ENCODE peak calls at places on chromosomes 11 and 22, in five cellular contexts. L, I, O, K and Y are unnamed samples.

GRCh38 chr11:11036185-11037161 is 178.6 kb upstream of the ZBED5 start:
- DNase-seq in I (peak), K (no peak), O (no peak), L (no peak), Y (peak)

GRCh38 chr11:65851083-65851579 is 6.8 kb downstream of the CFL1 start:
- DNase-seq in L (no peak), K (no peak), I (peak), O (no peak), Y (no peak)

GRCh38 chr11:119573858-119574257 is 150.9 kb upstream of the THY1 start:
- DNase-seq in O (no peak), I (no peak), L (no peak), K (no peak), Y (no peak)

GRCh38 chr22:33328789-33329296 is 270.7 kb upstream of the SYN3 start:
- DNase-seq in K (peak), L (no peak), O (no peak), I (peak), Y (no peak)

GRCh38 chr11:92180664-92181251 is 43.9 kb upstream of the FAT3 start:
- DNase-seq in O (no peak), I (peak), L (no peak), K (no peak), Y (no peak)

GRCh38 chr11:2805388-2806057 is 80.1 kb downstream of the CDKN1C start:
- DNase-seq in I (no peak), K (no peak), O (peak), L (no peak), Y (no peak)

GRCh38 chr11:36149538-36150242 is 139.5 kb downstream of the COMMD9 start:
- DNase-seq in O (peak), L (no peak), K (peak), I (peak), Y (peak)

GRCh38 chr11:69699213-69699612 is 4.6 kb downstream of the FGF19 start:
- DNase-seq in K (no peak), L (peak), I (peak), O (peak), Y (no peak)

GRCh38 chr11:1756024-1756561 is 5.7 kb upstream of the IFITM10 start:
- DNase-seq in K (no peak), L (no peak), O (no peak), I (no peak), Y (no peak)

GRCh38 chr11:2203440-2204259 is 32.0 kb upstream of the TH start:
- DNase-seq in O (peak), K (no peak), I (no peak), L (no peak), Y (no peak)

GRCh38 chr11:19772480-19772879 is 59.8 kb downstream of the NAV2 start:
- DNase-seq in K (no peak), I (no peak), O (no peak), L (no peak), Y (no peak)
- TF ChIP-seq CTCF in K (no peak), I (no peak), O (no peak), L (no peak), Y (no peak)

GRCh38 chr22:42967933-42968332 is 47.0 kb downstream of the PACSIN2 start:
- DNase-seq in O (peak), I (peak), L (no peak), K (no peak), Y (no peak)
- TF ChIP-seq CTCF in O (no peak), I (peak), L (no peak), K (no peak), Y (no peak)

DNA sequence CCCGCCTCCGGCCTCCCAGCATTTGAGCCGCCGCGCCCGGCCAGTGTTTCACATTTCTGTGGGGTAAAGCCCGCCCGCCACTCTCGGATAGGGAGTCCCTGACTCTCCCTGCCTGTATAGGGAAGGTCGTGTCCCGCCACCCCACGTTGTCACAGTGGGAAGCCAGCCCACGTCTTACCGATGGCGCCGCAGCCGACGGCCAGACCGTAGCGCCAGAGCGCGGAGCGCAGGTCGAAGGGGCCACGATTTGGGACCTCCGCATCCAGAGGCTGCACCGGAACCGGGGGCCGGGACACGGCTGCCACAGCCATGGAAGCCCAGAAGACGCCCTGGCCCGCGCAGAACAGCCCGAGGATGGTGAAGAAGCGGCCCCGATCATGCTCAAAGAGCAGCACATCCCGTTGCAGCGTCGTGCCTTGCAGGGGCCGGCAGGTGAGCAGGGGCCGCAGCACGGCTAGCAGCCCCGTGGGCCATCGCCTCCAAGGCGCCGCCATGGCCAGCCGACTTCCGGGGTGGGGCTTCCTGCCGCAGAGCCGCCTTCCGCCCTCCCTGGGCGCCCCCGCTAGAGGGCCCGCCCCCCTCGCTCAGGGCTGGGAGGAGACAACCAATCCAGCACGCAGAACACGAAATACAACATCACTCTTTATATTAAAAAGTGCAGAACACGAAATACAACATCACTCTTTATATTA is at the start of gene TMEM223:
- DNase-seq in O (peak), I (peak), K (no peak), L (peak), Y (peak)
- TF ChIP-seq CTCF in O (no peak), I (no peak), K (no peak), L (peak), Y (no peak)

DNA sequence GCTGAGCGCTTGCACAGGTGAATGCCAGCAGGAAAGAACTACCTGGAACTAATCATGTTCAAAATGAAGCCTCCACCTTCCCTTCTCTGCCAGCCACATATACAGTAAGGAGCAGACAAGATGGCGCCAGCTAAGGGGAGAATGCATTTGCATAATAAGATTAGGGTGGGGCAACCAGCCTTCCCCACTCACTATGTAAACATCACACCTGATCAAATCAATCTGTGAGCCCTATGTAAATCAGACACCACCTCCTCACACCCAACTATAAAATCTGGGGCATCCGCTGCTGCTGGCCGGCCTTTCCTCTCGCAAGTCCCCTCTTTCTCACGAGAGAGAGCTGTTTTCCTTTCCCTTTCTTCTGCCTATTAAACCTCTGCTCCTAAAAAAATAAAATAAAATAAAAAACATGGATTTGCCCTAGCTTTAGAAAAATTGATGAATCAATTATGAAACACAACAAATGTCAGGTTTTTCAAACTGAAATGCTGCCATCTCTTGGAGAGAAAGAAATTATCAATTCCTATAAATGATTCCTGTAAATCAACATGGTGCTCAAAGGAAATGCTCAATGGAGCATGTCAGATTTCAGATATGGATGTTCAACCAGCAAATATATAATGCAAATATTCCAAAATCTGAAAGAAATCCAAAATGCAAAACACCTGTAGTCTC is 108.9 kb downstream of the SGSM3 start:
- DNase-seq in L (no peak), I (no peak), O (no peak), K (no peak), Y (no peak)
- TF ChIP-seq CTCF in L (no peak), I (no peak), O (no peak), K (no peak), Y (no peak)